ENCODE peak calls at places on chromosomes 2 and 18, in nine cellular contexts. One of them, this sample, is unnamed.

GRCh38 chr18:37778417-37779165 is 213.0 kb upstream of the CELF4 start:
- DNase-seq in anterior cingulate cortex: peak; percentile 48
- DNase-seq in stimulated activated CD4-positive, alpha-beta T cell treated with anti-CD3 and anti-CD28 coated beads, Interleukin-1b, Interleukin-23, amount 100 ng/mL, for 24 hours: peak; percentile 5
- DNase-seq in HuH-7: peak; percentile 48
- DNase-seq in tibial artery: peak; percentile 32
- DNase-seq in iPS DF 6.9: peak; percentile 79
- DNase-seq in GM13976: peak; percentile 72
- DNase-seq in endodermal cell: peak; percentile 96
- DNase-seq in non-pigmented ciliary epithelial cell: no peak
- DNase-seq in this sample: no peak

GRCh38 chr2:1492696-1493095 is 79.4 kb downstream of the TPO start:
- DNase-seq in anterior cingulate cortex: no peak
- DNase-seq in stimulated activated CD4-positive, alpha-beta T cell treated with anti-CD3 and anti-CD28 coated beads, Interleukin-1b, Interleukin-23, amount 100 ng/mL, for 24 hours: no peak
- DNase-seq in HuH-7: no peak
- DNase-seq in tibial artery: no peak
- DNase-seq in iPS DF 6.9: no peak
- DNase-seq in GM13976: no peak
- DNase-seq in endodermal cell: no peak
- DNase-seq in non-pigmented ciliary epithelial cell: no peak
- DNase-seq in this sample: no peak

GRCh38 chr18:10213526-10213925 is 240.9 kb upstream of the APCDD1 start:
- DNase-seq in anterior cingulate cortex: no peak
- DNase-seq in stimulated activated CD4-positive, alpha-beta T cell treated with anti-CD3 and anti-CD28 coated beads, Interleukin-1b, Interleukin-23, amount 100 ng/mL, for 24 hours: no peak
- DNase-seq in HuH-7: no peak
- DNase-seq in tibial artery: no peak
- DNase-seq in iPS DF 6.9: no peak
- DNase-seq in GM13976: no peak
- DNase-seq in endodermal cell: no peak
- DNase-seq in non-pigmented ciliary epithelial cell: no peak
- DNase-seq in this sample: peak; percentile 54

GRCh38 chr2:197073701-197074433 is 147.4 kb upstream of the PGAP1 start:
- DNase-seq in anterior cingulate cortex: peak; percentile 81
- DNase-seq in stimulated activated CD4-positive, alpha-beta T cell treated with anti-CD3 and anti-CD28 coated beads, Interleukin-1b, Interleukin-23, amount 100 ng/mL, for 24 hours: no peak
- DNase-seq in HuH-7: no peak
- DNase-seq in tibial artery: peak; percentile 63
- DNase-seq in iPS DF 6.9: no peak
- DNase-seq in GM13976: no peak
- DNase-seq in endodermal cell: no peak
- DNase-seq in non-pigmented ciliary epithelial cell: no peak
- DNase-seq in this sample: peak; percentile 62

GRCh38 chr2:159799833-159800232 is 1.8 kb upstream of the CD302 start:
- DNase-seq in anterior cingulate cortex: no peak
- DNase-seq in stimulated activated CD4-positive, alpha-beta T cell treated with anti-CD3 and anti-CD28 coated beads, Interleukin-1b, Interleukin-23, amount 100 ng/mL, for 24 hours: no peak
- DNase-seq in HuH-7: no peak
- DNase-seq in tibial artery: no peak
- DNase-seq in iPS DF 6.9: no peak
- DNase-seq in GM13976: no peak
- DNase-seq in endodermal cell: no peak
- DNase-seq in non-pigmented ciliary epithelial cell: no peak
- DNase-seq in this sample: no peak

GRCh38 chr2:439540-440465 is 151.9 kb upstream of the ALKAL2 start:
- DNase-seq in anterior cingulate cortex: peak; percentile 14
- DNase-seq in stimulated activated CD4-positive, alpha-beta T cell treated with anti-CD3 and anti-CD28 coated beads, Interleukin-1b, Interleukin-23, amount 100 ng/mL, for 24 hours: no peak
- DNase-seq in HuH-7: no peak
- DNase-seq in tibial artery: peak; percentile 77
- DNase-seq in iPS DF 6.9: no peak
- DNase-seq in GM13976: no peak
- DNase-seq in endodermal cell: no peak
- DNase-seq in non-pigmented ciliary epithelial cell: no peak
- DNase-seq in this sample: no peak

GRCh38 chr2:57432528-57432927 is 614.1 kb upstream of the VRK2 start:
- DNase-seq in anterior cingulate cortex: no peak
- DNase-seq in stimulated activated CD4-positive, alpha-beta T cell treated with anti-CD3 and anti-CD28 coated beads, Interleukin-1b, Interleukin-23, amount 100 ng/mL, for 24 hours: no peak
- DNase-seq in HuH-7: no peak
- DNase-seq in tibial artery: no peak
- DNase-seq in iPS DF 6.9: no peak
- DNase-seq in GM13976: no peak
- DNase-seq in endodermal cell: no peak
- DNase-seq in non-pigmented ciliary epithelial cell: no peak
- DNase-seq in this sample: peak; percentile 22

GRCh38 chr18:21167641-21168372 is 56.2 kb upstream of the ROCK1 start:
- DNase-seq in anterior cingulate cortex: no peak
- DNase-seq in stimulated activated CD4-positive, alpha-beta T cell treated with anti-CD3 and anti-CD28 coated beads, Interleukin-1b, Interleukin-23, amount 100 ng/mL, for 24 hours: no peak
- DNase-seq in HuH-7: peak; percentile 22
- DNase-seq in tibial artery: no peak
- DNase-seq in iPS DF 6.9: peak; percentile 75
- DNase-seq in GM13976: no peak
- DNase-seq in endodermal cell: peak; percentile 90
- DNase-seq in non-pigmented ciliary epithelial cell: no peak
- DNase-seq in this sample: no peak

GRCh38 chr2:190535119-190535439 is 557 bp upstream of the NEMP2 start:
- DNase-seq in anterior cingulate cortex: no peak
- DNase-seq in stimulated activated CD4-positive, alpha-beta T cell treated with anti-CD3 and anti-CD28 coated beads, Interleukin-1b, Interleukin-23, amount 100 ng/mL, for 24 hours: no peak
- DNase-seq in HuH-7: no peak
- DNase-seq in tibial artery: no peak
- DNase-seq in iPS DF 6.9: no peak
- DNase-seq in GM13976: no peak
- DNase-seq in endodermal cell: no peak
- DNase-seq in non-pigmented ciliary epithelial cell: no peak
- DNase-seq in this sample: no peak

GRCh38 chr2:20019747-20020146 is 7.3 kb upstream of the MATN3 start:
- DNase-seq in anterior cingulate cortex: no peak
- DNase-seq in stimulated activated CD4-positive, alpha-beta T cell treated with anti-CD3 and anti-CD28 coated beads, Interleukin-1b, Interleukin-23, amount 100 ng/mL, for 24 hours: no peak
- DNase-seq in HuH-7: no peak
- DNase-seq in tibial artery: no peak
- DNase-seq in iPS DF 6.9: no peak
- DNase-seq in GM13976: no peak
- DNase-seq in endodermal cell: no peak
- DNase-seq in non-pigmented ciliary epithelial cell: no peak
- DNase-seq in this sample: no peak

GRCh38 chr2:182606728-182607681 is 109.1 kb upstream of the DNAJC10 start:
- DNase-seq in anterior cingulate cortex: no peak
- DNase-seq in stimulated activated CD4-positive, alpha-beta T cell treated with anti-CD3 and anti-CD28 coated beads, Interleukin-1b, Interleukin-23, amount 100 ng/mL, for 24 hours: no peak
- DNase-seq in HuH-7: no peak
- DNase-seq in tibial artery: no peak
- DNase-seq in iPS DF 6.9: no peak
- DNase-seq in GM13976: no peak
- DNase-seq in endodermal cell: no peak
- DNase-seq in non-pigmented ciliary epithelial cell: no peak
- DNase-seq in this sample: no peak

GRCh38 chr2:70596739-70597138 is 43.1 kb upstream of the TGFA start:
- DNase-seq in anterior cingulate cortex: no peak
- DNase-seq in stimulated activated CD4-positive, alpha-beta T cell treated with anti-CD3 and anti-CD28 coated beads, Interleukin-1b, Interleukin-23, amount 100 ng/mL, for 24 hours: no peak
- DNase-seq in HuH-7: no peak
- DNase-seq in tibial artery: no peak
- DNase-seq in iPS DF 6.9: no peak
- DNase-seq in GM13976: no peak
- DNase-seq in endodermal cell: no peak
- DNase-seq in non-pigmented ciliary epithelial cell: no peak
- DNase-seq in this sample: peak; percentile 22

GRCh38 chr2:19671907-19672306 is 229.9 kb downstream of the TTC32 start:
- DNase-seq in anterior cingulate cortex: no peak
- DNase-seq in stimulated activated CD4-positive, alpha-beta T cell treated with anti-CD3 and anti-CD28 coated beads, Interleukin-1b, Interleukin-23, amount 100 ng/mL, for 24 hours: no peak
- DNase-seq in HuH-7: no peak
- DNase-seq in tibial artery: no peak
- DNase-seq in iPS DF 6.9: no peak
- DNase-seq in GM13976: no peak
- DNase-seq in endodermal cell: peak; percentile 12
- DNase-seq in non-pigmented ciliary epithelial cell: no peak
- DNase-seq in this sample: no peak

GRCh38 chr2:164090533-164090932 is 354.7 kb upstream of the FIGN start:
- DNase-seq in anterior cingulate cortex: no peak
- DNase-seq in stimulated activated CD4-positive, alpha-beta T cell treated with anti-CD3 and anti-CD28 coated beads, Interleukin-1b, Interleukin-23, amount 100 ng/mL, for 24 hours: no peak
- DNase-seq in HuH-7: no peak
- DNase-seq in tibial artery: no peak
- DNase-seq in iPS DF 6.9: no peak
- DNase-seq in GM13976: no peak
- DNase-seq in endodermal cell: no peak
- DNase-seq in non-pigmented ciliary epithelial cell: no peak
- DNase-seq in this sample: no peak

GRCh38 chr2:201707753-201708152 is 9.3 kb upstream of the MPP4 start:
- DNase-seq in anterior cingulate cortex: no peak
- DNase-seq in stimulated activated CD4-positive, alpha-beta T cell treated with anti-CD3 and anti-CD28 coated beads, Interleukin-1b, Interleukin-23, amount 100 ng/mL, for 24 hours: no peak
- DNase-seq in HuH-7: no peak
- DNase-seq in tibial artery: no peak
- DNase-seq in iPS DF 6.9: no peak
- DNase-seq in GM13976: no peak
- DNase-seq in endodermal cell: no peak
- DNase-seq in non-pigmented ciliary epithelial cell: no peak
- DNase-seq in this sample: peak; percentile 72

GRCh38 chr2:27885246-27885645 is 4.9 kb downstream of the RBKS start:
- DNase-seq in anterior cingulate cortex: no peak
- DNase-seq in stimulated activated CD4-positive, alpha-beta T cell treated with anti-CD3 and anti-CD28 coated beads, Interleukin-1b, Interleukin-23, amount 100 ng/mL, for 24 hours: no peak
- DNase-seq in HuH-7: no peak
- DNase-seq in tibial artery: no peak
- DNase-seq in iPS DF 6.9: no peak
- DNase-seq in GM13976: no peak
- DNase-seq in endodermal cell: no peak
- DNase-seq in non-pigmented ciliary epithelial cell: no peak
- DNase-seq in this sample: peak; percentile 48

GRCh38 chr2:7567646-7568045 is 650.4 kb downstream of the RNF144A start:
- DNase-seq in anterior cingulate cortex: no peak
- DNase-seq in stimulated activated CD4-positive, alpha-beta T cell treated with anti-CD3 and anti-CD28 coated beads, Interleukin-1b, Interleukin-23, amount 100 ng/mL, for 24 hours: peak; percentile 34
- DNase-seq in HuH-7: no peak
- DNase-seq in tibial artery: no peak
- DNase-seq in iPS DF 6.9: no peak
- DNase-seq in GM13976: peak; percentile 16
- DNase-seq in endodermal cell: no peak
- DNase-seq in non-pigmented ciliary epithelial cell: no peak
- DNase-seq in this sample: no peak

GRCh38 chr2:51795248-51795888 is 763.4 kb upstream of the NRXN1 start:
- DNase-seq in anterior cingulate cortex: no peak
- DNase-seq in stimulated activated CD4-positive, alpha-beta T cell treated with anti-CD3 and anti-CD28 coated beads, Interleukin-1b, Interleukin-23, amount 100 ng/mL, for 24 hours: no peak
- DNase-seq in HuH-7: peak; percentile 20
- DNase-seq in tibial artery: no peak
- DNase-seq in iPS DF 6.9: peak; percentile 57
- DNase-seq in GM13976: no peak
- DNase-seq in endodermal cell: peak; percentile 92
- DNase-seq in non-pigmented ciliary epithelial cell: no peak
- DNase-seq in this sample: no peak

GRCh38 chr2:179332903-179333302 is 68.3 kb upstream of the SESTD1 start:
- DNase-seq in anterior cingulate cortex: no peak
- DNase-seq in stimulated activated CD4-positive, alpha-beta T cell treated with anti-CD3 and anti-CD28 coated beads, Interleukin-1b, Interleukin-23, amount 100 ng/mL, for 24 hours: no peak
- DNase-seq in HuH-7: no peak
- DNase-seq in tibial artery: no peak
- DNase-seq in iPS DF 6.9: no peak
- DNase-seq in GM13976: no peak
- DNase-seq in endodermal cell: no peak
- DNase-seq in non-pigmented ciliary epithelial cell: peak; percentile 68
- DNase-seq in this sample: peak; percentile 61

GRCh38 chr2:128369126-128369555 is 50.5 kb upstream of the HS6ST1 start:
- DNase-seq in anterior cingulate cortex: no peak
- DNase-seq in stimulated activated CD4-positive, alpha-beta T cell treated with anti-CD3 and anti-CD28 coated beads, Interleukin-1b, Interleukin-23, amount 100 ng/mL, for 24 hours: no peak
- DNase-seq in HuH-7: no peak
- DNase-seq in tibial artery: peak; percentile 23
- DNase-seq in iPS DF 6.9: no peak
- DNase-seq in GM13976: no peak
- DNase-seq in endodermal cell: peak; percentile 63
- DNase-seq in non-pigmented ciliary epithelial cell: no peak
- DNase-seq in this sample: peak; percentile 49

GRCh38 chr2:160068906-160069305 is 6.5 kb upstream of the PLA2R1 start:
- DNase-seq in anterior cingulate cortex: no peak
- DNase-seq in stimulated activated CD4-positive, alpha-beta T cell treated with anti-CD3 and anti-CD28 coated beads, Interleukin-1b, Interleukin-23, amount 100 ng/mL, for 24 hours: no peak
- DNase-seq in HuH-7: no peak
- DNase-seq in tibial artery: no peak
- DNase-seq in iPS DF 6.9: no peak
- DNase-seq in GM13976: no peak
- DNase-seq in endodermal cell: no peak
- DNase-seq in non-pigmented ciliary epithelial cell: no peak
- DNase-seq in this sample: no peak

GRCh38 chr2:216283038-216283900 is 89.0 kb downstream of the MARCHF4 start:
- DNase-seq in anterior cingulate cortex: no peak
- DNase-seq in stimulated activated CD4-positive, alpha-beta T cell treated with anti-CD3 and anti-CD28 coated beads, Interleukin-1b, Interleukin-23, amount 100 ng/mL, for 24 hours: no peak
- DNase-seq in HuH-7: peak; percentile 80
- DNase-seq in tibial artery: no peak
- DNase-seq in iPS DF 6.9: peak; percentile 81
- DNase-seq in GM13976: peak; percentile 66
- DNase-seq in endodermal cell: peak; percentile 98
- DNase-seq in non-pigmented ciliary epithelial cell: no peak
- DNase-seq in this sample: no peak

GRCh38 chr2:236867441-236868260 is 218.0 kb upstream of the COPS8 start:
- DNase-seq in anterior cingulate cortex: no peak
- DNase-seq in stimulated activated CD4-positive, alpha-beta T cell treated with anti-CD3 and anti-CD28 coated beads, Interleukin-1b, Interleukin-23, amount 100 ng/mL, for 24 hours: no peak
- DNase-seq in HuH-7: no peak
- DNase-seq in tibial artery: no peak
- DNase-seq in iPS DF 6.9: no peak
- DNase-seq in GM13976: no peak
- DNase-seq in endodermal cell: peak; percentile 51
- DNase-seq in non-pigmented ciliary epithelial cell: no peak
- DNase-seq in this sample: peak; percentile 95

GRCh38 chr18:2337552-2338141 is 233.7 kb downstream of the METTL4 start:
- DNase-seq in anterior cingulate cortex: no peak
- DNase-seq in stimulated activated CD4-positive, alpha-beta T cell treated with anti-CD3 and anti-CD28 coated beads, Interleukin-1b, Interleukin-23, amount 100 ng/mL, for 24 hours: peak; percentile 17
- DNase-seq in HuH-7: no peak
- DNase-seq in tibial artery: peak; percentile 22
- DNase-seq in iPS DF 6.9: peak; percentile 29
- DNase-seq in GM13976: peak; percentile 37
- DNase-seq in endodermal cell: peak; percentile 85
- DNase-seq in non-pigmented ciliary epithelial cell: no peak
- DNase-seq in this sample: peak; percentile 38

GRCh38 chr2:46119453-46119852 is 177.8 kb upstream of the EPAS1 start:
- DNase-seq in anterior cingulate cortex: no peak
- DNase-seq in stimulated activated CD4-positive, alpha-beta T cell treated with anti-CD3 and anti-CD28 coated beads, Interleukin-1b, Interleukin-23, amount 100 ng/mL, for 24 hours: no peak
- DNase-seq in HuH-7: no peak
- DNase-seq in tibial artery: no peak
- DNase-seq in iPS DF 6.9: no peak
- DNase-seq in GM13976: no peak
- DNase-seq in endodermal cell: no peak
- DNase-seq in non-pigmented ciliary epithelial cell: no peak
- DNase-seq in this sample: peak; percentile 87

GRCh38 chr2:239160226-239161143 is 240.3 kb downstream of the HDAC4 start:
- DNase-seq in anterior cingulate cortex: no peak
- DNase-seq in stimulated activated CD4-positive, alpha-beta T cell treated with anti-CD3 and anti-CD28 coated beads, Interleukin-1b, Interleukin-23, amount 100 ng/mL, for 24 hours: no peak
- DNase-seq in HuH-7: no peak
- DNase-seq in tibial artery: peak; percentile 14
- DNase-seq in iPS DF 6.9: no peak
- DNase-seq in GM13976: no peak
- DNase-seq in endodermal cell: peak; percentile 28
- DNase-seq in non-pigmented ciliary epithelial cell: no peak
- DNase-seq in this sample: peak; percentile 3

GRCh38 chr2:211396815-211397214 is 840.4 kb downstream of the CPS1 start:
- DNase-seq in anterior cingulate cortex: peak; percentile 2
- DNase-seq in stimulated activated CD4-positive, alpha-beta T cell treated with anti-CD3 and anti-CD28 coated beads, Interleukin-1b, Interleukin-23, amount 100 ng/mL, for 24 hours: no peak
- DNase-seq in HuH-7: no peak
- DNase-seq in tibial artery: no peak
- DNase-seq in iPS DF 6.9: no peak
- DNase-seq in GM13976: no peak
- DNase-seq in endodermal cell: no peak
- DNase-seq in non-pigmented ciliary epithelial cell: no peak
- DNase-seq in this sample: no peak

GRCh38 chr2:46171441-46171953 is 125.7 kb upstream of the EPAS1 start:
- DNase-seq in anterior cingulate cortex: no peak
- DNase-seq in stimulated activated CD4-positive, alpha-beta T cell treated with anti-CD3 and anti-CD28 coated beads, Interleukin-1b, Interleukin-23, amount 100 ng/mL, for 24 hours: no peak
- DNase-seq in HuH-7: no peak
- DNase-seq in tibial artery: no peak
- DNase-seq in iPS DF 6.9: no peak
- DNase-seq in GM13976: no peak
- DNase-seq in endodermal cell: peak; percentile 71
- DNase-seq in non-pigmented ciliary epithelial cell: peak; percentile 65
- DNase-seq in this sample: peak; percentile 93

GRCh38 chr2:160869411-160869810 is 290.8 kb upstream of the TANK start:
- DNase-seq in anterior cingulate cortex: no peak
- DNase-seq in stimulated activated CD4-positive, alpha-beta T cell treated with anti-CD3 and anti-CD28 coated beads, Interleukin-1b, Interleukin-23, amount 100 ng/mL, for 24 hours: no peak
- DNase-seq in HuH-7: peak; percentile 11
- DNase-seq in tibial artery: peak; percentile 45
- DNase-seq in iPS DF 6.9: no peak
- DNase-seq in GM13976: no peak
- DNase-seq in endodermal cell: no peak
- DNase-seq in non-pigmented ciliary epithelial cell: peak; percentile 68
- DNase-seq in this sample: peak; percentile 94

GRCh38 chr18:54357082-54357659 is 487 bp downstream of the STARD6 start:
- DNase-seq in anterior cingulate cortex: no peak
- DNase-seq in stimulated activated CD4-positive, alpha-beta T cell treated with anti-CD3 and anti-CD28 coated beads, Interleukin-1b, Interleukin-23, amount 100 ng/mL, for 24 hours: no peak
- DNase-seq in HuH-7: no peak
- DNase-seq in tibial artery: no peak
- DNase-seq in iPS DF 6.9: no peak
- DNase-seq in GM13976: no peak
- DNase-seq in endodermal cell: no peak
- DNase-seq in non-pigmented ciliary epithelial cell: no peak
- DNase-seq in this sample: no peak

GRCh38 chr2:28904295-28904694 is 9.8 kb downstream of the WDR43 start:
- DNase-seq in anterior cingulate cortex: no peak
- DNase-seq in stimulated activated CD4-positive, alpha-beta T cell treated with anti-CD3 and anti-CD28 coated beads, Interleukin-1b, Interleukin-23, amount 100 ng/mL, for 24 hours: no peak
- DNase-seq in HuH-7: no peak
- DNase-seq in tibial artery: no peak
- DNase-seq in iPS DF 6.9: no peak
- DNase-seq in GM13976: no peak
- DNase-seq in endodermal cell: no peak
- DNase-seq in non-pigmented ciliary epithelial cell: no peak
- DNase-seq in this sample: peak; percentile 72

This sample was measured in EH.